ENCODE peak calls at places on chromosomes 12 and 14, in ten cellular contexts. I, J, B, E, U, A, Q, X, Y and G are unnamed samples.

GRCh38 chr12:106924458-106924857 is 31.2 kb upstream of the TMEM263 start:
- DNase-seq in I (no peak), J (no peak), B (no peak), E (no peak), U (no peak), A (no peak), Q (no peak), X (no peak), Y (no peak), G (no peak)

GRCh38 chr12:125509195-125509594 is 444.0 kb downstream of the AACS start:
- DNase-seq in I (no peak), J (no peak), B (no peak), E (no peak), U (no peak), A (no peak), Q (no peak), X (no peak), Y (no peak), G (no peak)

GRCh38 chr12:65368071-65368470 is 89.6 kb downstream of the MSRB3 start:
- DNase-seq in I (no peak), J (no peak), B (no peak), E (no peak), U (no peak), A (no peak), Q (no peak), X (no peak), Y (no peak), G (no peak)

GRCh38 chr12:107681836-107682820 is 3.5 kb upstream of the PWP1 start:
- DNase-seq in I (no peak), J (no peak), B (no peak), E (no peak), U (no peak), A (no peak), Q (no peak), X (no peak), Y (no peak), G (no peak)

GRCh38 chr14:84482256-84483071 is 1047.5 kb upstream of the FLRT2 start:
- DNase-seq in I (no peak), J (peak; percentile 38), B (no peak), E (no peak), U (no peak), A (no peak), Q (peak; percentile 56), X (peak; percentile 84), Y (peak; percentile 76), G (peak; percentile 56)

GRCh38 chr12:6372403-6373003 is 2.9 kb downstream of the SCNN1A start:
- DNase-seq in I (no peak), J (peak; percentile 88), B (peak; percentile 74), E (no peak), U (peak; percentile 56), A (peak; percentile 58), Q (peak; percentile 52), X (peak; percentile 83), Y (peak; percentile 83), G (peak; percentile 88)

GRCh38 chr14:96806836-96807235 is 9.7 kb downstream of the VRK1 start:
- DNase-seq in I (no peak), J (peak; percentile 24), B (no peak), E (no peak), U (no peak), A (no peak), Q (no peak), X (peak; percentile 23), Y (no peak), G (no peak)

GRCh38 chr14:25049559-25050493 is at the start of gene STXBP6:
- DNase-seq in I (peak; percentile 83), J (peak; percentile 42), B (peak; percentile 45), E (peak; percentile 87), U (peak; percentile 78), A (peak; percentile 51), Q (no peak), X (peak; percentile 56), Y (peak; percentile 45), G (peak; percentile 75)

GRCh38 chr12:75694891-75695290 is 183.5 kb upstream of the KRR1 start:
- DNase-seq in I (no peak), J (peak; percentile 47), B (no peak), E (no peak), U (no peak), A (no peak), Q (no peak), X (peak; percentile 65), Y (peak; percentile 71), G (no peak)

GRCh38 chr12:131137836-131138637 is 184.3 kb downstream of the ADGRD1 start:
- DNase-seq in I (peak; percentile 57), J (peak; percentile 31), B (no peak), E (peak; percentile 65), U (no peak), A (no peak), Q (no peak), X (peak; percentile 36), Y (no peak), G (peak; percentile 19)

GRCh38 chr12:6468283-6468575 is 2.2 kb downstream of the VAMP1 start:
- DNase-seq in I (no peak), J (peak; percentile 67), B (no peak), E (no peak), U (no peak), A (no peak), Q (no peak), X (peak; percentile 39), Y (peak; percentile 24), G (no peak)

GRCh38 chr14:103386632-103387329 is 1.6 kb downstream of the MARK3 start:
- DNase-seq in I (no peak), J (peak; percentile 38), B (no peak), E (no peak), U (no peak), A (no peak), Q (no peak), X (no peak), Y (peak; percentile 33), G (peak; percentile 33)

GRCh38 chr12:84135879-84136278 is 776.7 kb downstream of the SLC6A15 start:
- DNase-seq in I (no peak), J (no peak), B (no peak), E (no peak), U (no peak), A (no peak), Q (no peak), X (no peak), Y (no peak), G (no peak)
- H3K4me3 ChIP-seq in I (no peak overlapping the region), J (no peak overlapping the region), B (no peak overlapping the region), E (no peak overlapping the region), U (no peak overlapping the region), A (no peak overlapping the region), Q (no peak overlapping the region), X (no peak overlapping the region), Y (no peak overlapping the region), G (no peak overlapping the region)

GRCh38 chr12:13606290-13606689 is 375.1 kb downstream of the GRIN2B start:
- DNase-seq in I (no peak), J (peak; percentile 21), B (no peak), E (no peak), U (no peak), A (no peak), Q (no peak), X (no peak), Y (no peak), G (no peak)
- TF ChIP-seq CTCF in I (no peak), J (no peak), B (no peak), E (no peak), U (no peak), A (no peak), Q (no peak), X (no peak), Y (no peak), G (no peak)

GRCh38 chr12:49131051-49131972 is at the start of gene TUBA1B:
- DNase-seq in I (peak; percentile 94), J (peak; percentile 76), B (peak; percentile 91), E (peak; percentile 98), U (peak; percentile 94), A (peak; percentile 89), Q (no peak), X (peak; percentile 90), Y (peak; percentile 90), G (peak; percentile 85)
- H3K4me3 ChIP-seq in I (peak within 1 kb of the TSS; percentile 77), J (peak within 1 kb of the TSS; percentile 81), B (peak within 1 kb of the TSS; percentile 79), E (peak within 1 kb of the TSS; percentile 97), U (peak within 1 kb of the TSS; percentile 90), A (peak within 1 kb of the TSS; percentile 98), Q (peak within 1 kb of the TSS; percentile 88), X (peak within 1 kb of the TSS; percentile 99), Y (peak within 1 kb of the TSS; percentile 96), G (peak within 1 kb of the TSS; percentile 98)

DNA sequence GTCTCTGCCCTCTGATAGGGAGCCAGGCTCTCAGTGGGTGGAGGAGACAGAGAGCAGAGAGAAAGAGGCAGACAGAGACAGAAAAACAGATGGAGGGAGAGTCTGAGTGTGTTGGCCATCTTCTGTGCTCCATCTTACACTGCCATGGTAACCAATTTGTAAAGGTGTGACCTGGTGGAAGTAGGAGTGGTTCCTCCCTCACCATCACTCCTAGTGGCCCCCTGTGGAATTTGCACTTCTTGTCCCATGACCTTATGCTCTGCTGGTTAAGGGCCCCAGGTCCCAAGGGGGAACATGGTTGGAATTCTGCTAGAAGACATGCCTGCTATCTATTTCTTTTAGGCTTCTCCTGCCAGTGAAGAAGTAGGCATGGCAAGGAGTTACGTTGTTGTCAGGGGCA is 376.7 kb upstream of the CCDC196 start:
- DNase-seq in I (no peak), J (no peak), B (no peak), E (no peak), U (no peak), A (no peak), Q (no peak), X (no peak), Y (no peak), G (no peak)
- TF ChIP-seq CTCF in I (no peak), J (no peak), B (no peak), E (no peak), U (no peak), A (no peak), Q (no peak), X (no peak), Y (no peak), G (no peak)

GRCh38 chr12:53659011-53659551 is 16.8 kb downstream of the ATP5MC2 start:
- DNase-seq in I (peak; percentile 61), J (peak; percentile 67), B (peak; percentile 53), E (no peak), U (peak; percentile 67), A (peak; percentile 41), Q (no peak), X (peak; percentile 76), Y (peak; percentile 93), G (peak; percentile 77)

GRCh38 chr12:53664191-53664590 is 11.7 kb downstream of the ATP5MC2 start:
- DNase-seq in I (no peak), J (no peak), B (no peak), E (no peak), U (no peak), A (no peak), Q (no peak), X (no peak), Y (no peak), G (no peak)

GRCh38 chr12:53657041-53657440 is 18.8 kb downstream of the ATP5MC2 start:
- DNase-seq in I (no peak), J (peak; percentile 18), B (no peak), E (no peak), U (no peak), A (no peak), Q (no peak), X (no peak), Y (no peak), G (no peak)

GRCh38 chr12:53660064-53660463 is 15.8 kb downstream of the ATP5MC2 start:
- DNase-seq in I (no peak), J (peak; percentile 6), B (no peak), E (no peak), U (peak; percentile 16), A (no peak), Q (no peak), X (peak; percentile 24), Y (no peak), G (peak; percentile 34)

DNA sequence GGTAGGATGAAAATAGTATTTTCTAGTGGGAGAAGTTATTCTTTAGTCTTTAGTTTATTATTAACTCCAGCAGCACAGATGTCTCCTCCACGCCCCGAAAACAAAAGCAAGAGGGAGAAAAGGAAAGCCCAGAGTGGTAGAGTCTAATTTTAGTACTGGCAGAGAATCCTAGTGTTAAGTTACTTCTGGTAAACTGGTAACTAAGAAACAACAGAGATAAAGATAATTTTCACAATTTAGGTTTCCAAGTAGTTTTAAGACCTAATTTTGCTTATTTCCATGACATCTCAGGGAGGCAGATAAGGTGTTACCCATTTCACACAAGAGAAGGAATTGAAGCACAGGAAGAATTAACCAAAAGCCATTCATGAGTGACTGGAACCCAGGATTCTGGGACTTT is 16.3 kb downstream of the ATP5MC2 start:
- DNase-seq in I (no peak), J (peak; percentile 18), B (no peak), E (no peak), U (no peak), A (no peak), Q (no peak), X (peak; percentile 52), Y (peak; percentile 76), G (peak; percentile 39)
- H3K4me3 ChIP-seq in I (no peak overlapping the region), J (no peak overlapping the region), B (no peak overlapping the region), E (no peak overlapping the region), U (no peak overlapping the region), A (no peak overlapping the region), Q (no peak overlapping the region), X (no peak overlapping the region), Y (no peak overlapping the region), G (peak overlapping the region; percentile 29)